ENCODE peak calls at places on chromosomes 12 and 14, in ten cellular contexts. L is AG09309; B is CD8-positive, alpha-beta memory T cell; W is esophagus squamous epithelium; P is stomach; U is AG10803; E is left ventricle myocardium inferior; O is mucosa of descending colon; K is effector memory CD4-positive, alpha-beta T cell; G is uterus. Z is an unnamed sample.

GRCh38 chr12:6821271-6821673 is 349 bp upstream of the GPR162 start:
- DNase-seq in G (no peak), P (peak), O (peak), B (no peak), U (peak), E (peak), W (no peak), K (no peak), L (no peak), Z (peak)

GRCh38 chr14:66507181-66507721 is 696 bp upstream of the GPHN start:
- DNase-seq in K (no peak), P (no peak), L (no peak), E (no peak), G (no peak), U (no peak), B (no peak), W (no peak), O (no peak), Z (no peak)

GRCh38 chr12:94553130-94553519 is 93.5 kb upstream of the CEP83 start:
- DNase-seq in W (no peak), G (no peak), B (no peak), L (peak), U (peak), P (no peak), K (no peak), O (no peak), E (no peak), Z (no peak)

GRCh38 chr12:110107369-110108281 is 16.5 kb upstream of the IFT81 start:
- DNase-seq in G (peak), E (peak), L (peak), O (no peak), U (peak), B (no peak), W (no peak), K (no peak), P (no peak), Z (no peak)

GRCh38 chr12:90065301-90065801 is 356.7 kb upstream of the ATP2B1 start:
- DNase-seq in W (no peak), L (no peak), O (no peak), U (no peak), B (no peak), K (no peak), E (no peak), G (no peak), P (no peak), Z (no peak)

GRCh38 chr12:7602287-7602686 is 63.4 kb downstream of the APOBEC1 start:
- DNase-seq in K (no peak), L (peak), U (peak), G (no peak), E (no peak), P (no peak), O (no peak), W (no peak), B (no peak), Z (no peak)

GRCh38 chr14:25111061-25111601 is 61.2 kb upstream of the STXBP6 start:
- DNase-seq in P (peak), O (no peak), E (no peak), U (peak), B (no peak), L (peak), W (no peak), G (no peak), K (no peak), Z (no peak)

GRCh38 chr12:569803-570236 is 93.4 kb downstream of the NINJ2 start:
- DNase-seq in W (no peak), B (peak), K (peak), E (peak), U (peak), P (peak), L (no peak), G (peak), O (peak), Z (peak)

GRCh38 chr12:104188534-104188933 is 27.0 kb upstream of the TXNRD1 start:
- DNase-seq in U (no peak), W (no peak), K (no peak), O (no peak), E (no peak), P (no peak), G (no peak), B (no peak), L (no peak), Z (no peak)

GRCh38 chr12:104121001-104121400 is 17.0 kb downstream of the NFYB start:
- DNase-seq in G (no peak), B (no peak), U (peak), E (no peak), K (no peak), L (peak), O (no peak), W (no peak), P (no peak), Z (no peak)

GRCh38 chr12:50053583-50053982 is 3.8 kb upstream of the ASIC1 start:
- DNase-seq in U (no peak), B (no peak), E (no peak), L (no peak), W (no peak), O (no peak), P (no peak), K (no peak), G (no peak), Z (no peak)

GRCh38 chr12:111219440-111219839 is 149.5 kb downstream of the PHETA1 start:
- DNase-seq in G (no peak), U (no peak), W (no peak), E (no peak), P (no peak), B (no peak), O (no peak), K (no peak), L (no peak), Z (no peak)

GRCh38 chr12:88111074-88111652 is 30.7 kb downstream of the CEP290 start:
- DNase-seq in P (no peak), E (no peak), W (no peak), B (no peak), L (peak), U (peak), O (peak), G (no peak), K (no peak), Z (no peak)

GRCh38 chr12:508795-509194 is 49.1 kb downstream of the B4GALNT3 start:
- DNase-seq in L (no peak), P (peak), K (no peak), U (no peak), O (peak), E (no peak), G (no peak), W (no peak), B (no peak), Z (no peak)

GRCh38 chr12:56866493-56866892 is 67.7 kb downstream of the SDR9C7 start:
- DNase-seq in L (no peak), O (no peak), P (no peak), E (no peak), U (no peak), W (no peak), K (no peak), B (no peak), G (no peak), Z (no peak)

GRCh38 chr12:96425973-96426372 is 25.7 kb upstream of the CDK17 start:
- DNase-seq in P (no peak), O (no peak), K (no peak), E (no peak), G (no peak), U (peak), B (no peak), W (no peak), L (peak), Z (no peak)

GRCh38 chr12:49331360-49332222 is 5.4 kb downstream of the C1QL4 start:
- DNase-seq in O (peak), P (peak), W (no peak), U (peak), G (peak), B (no peak), K (no peak), L (peak), E (peak), Z (no peak)

GRCh38 chr12:126903180-126903876 is 1363.6 kb upstream of the TMEM132C start:
- DNase-seq in O (no peak), B (no peak), K (no peak), P (no peak), E (no peak), G (no peak), L (no peak), W (no peak), U (no peak), Z (no peak)

GRCh38 chr12:71792599-71792998 is 37.9 kb downstream of the RAB21 start:
- DNase-seq in K (no peak), U (no peak), W (no peak), L (no peak), E (no peak), B (no peak), G (no peak), P (no peak), O (no peak), Z (no peak)

GRCh38 chr12:81416571-81416970 is 338.7 kb downstream of the ACSS3 start:
- DNase-seq in K (no peak), W (no peak), B (no peak), P (no peak), L (no peak), E (no peak), U (no peak), O (no peak), G (no peak), Z (no peak)

GRCh38 chr12:44875417-44875953 is 630 bp downstream of the NELL2 start:
- DNase-seq in K (no peak), P (no peak), U (no peak), B (no peak), G (no peak), W (no peak), L (no peak), O (no peak), E (no peak), Z (no peak)

GRCh38 chr12:13383379-13383778 is 186.9 kb downstream of the EMP1 start:
- DNase-seq in B (no peak), O (peak), W (no peak), L (no peak), U (no peak), G (no peak), P (peak), E (no peak), K (no peak), Z (no peak)

GRCh38 chr14:75280448-75280830 is 1.8 kb downstream of the FOS start:
- DNase-seq in B (no peak), U (no peak), G (no peak), E (no peak), L (no peak), K (no peak), P (no peak), O (no peak), W (no peak), Z (no peak)
- H3K4me3 ChIP-seq in B (no peak), U (peak), G (no peak), E (peak), L (no peak), K (peak), P (peak), O (no peak), W (peak), Z (no peak)

GRCh38 chr12:41983896-41984295 is 160.8 kb downstream of the GXYLT1 start:
- DNase-seq in E (no peak), O (no peak), W (no peak), U (no peak), K (no peak), L (no peak), B (no peak), G (no peak), P (no peak), Z (no peak)

GRCh38 chr12:41983394-41983793 is 161.3 kb downstream of the GXYLT1 start:
- DNase-seq in W (no peak), B (no peak), E (no peak), G (no peak), L (no peak), K (no peak), U (no peak), O (no peak), P (no peak), Z (no peak)

GRCh38 chr12:41980390-41980789 is 164.3 kb downstream of the GXYLT1 start:
- DNase-seq in B (no peak), K (no peak), L (no peak), E (no peak), P (no peak), G (no peak), U (no peak), O (no peak), W (no peak), Z (no peak)

GRCh38 chr12:41981013-41981412 is 163.7 kb downstream of the GXYLT1 start:
- DNase-seq in B (no peak), G (no peak), W (no peak), E (no peak), P (no peak), U (no peak), O (no peak), K (no peak), L (no peak), Z (no peak)

GRCh38 chr12:41981758-41982157 is 162.9 kb downstream of the GXYLT1 start:
- DNase-seq in K (no peak), L (no peak), W (no peak), O (no peak), E (no peak), P (no peak), B (no peak), G (no peak), U (no peak), Z (no peak)
- H3K4me3 ChIP-seq in K (no peak), L (no peak), W (no peak), O (no peak), E (no peak), P (no peak), B (no peak), G (no peak), U (no peak), Z (no peak)

DNA sequence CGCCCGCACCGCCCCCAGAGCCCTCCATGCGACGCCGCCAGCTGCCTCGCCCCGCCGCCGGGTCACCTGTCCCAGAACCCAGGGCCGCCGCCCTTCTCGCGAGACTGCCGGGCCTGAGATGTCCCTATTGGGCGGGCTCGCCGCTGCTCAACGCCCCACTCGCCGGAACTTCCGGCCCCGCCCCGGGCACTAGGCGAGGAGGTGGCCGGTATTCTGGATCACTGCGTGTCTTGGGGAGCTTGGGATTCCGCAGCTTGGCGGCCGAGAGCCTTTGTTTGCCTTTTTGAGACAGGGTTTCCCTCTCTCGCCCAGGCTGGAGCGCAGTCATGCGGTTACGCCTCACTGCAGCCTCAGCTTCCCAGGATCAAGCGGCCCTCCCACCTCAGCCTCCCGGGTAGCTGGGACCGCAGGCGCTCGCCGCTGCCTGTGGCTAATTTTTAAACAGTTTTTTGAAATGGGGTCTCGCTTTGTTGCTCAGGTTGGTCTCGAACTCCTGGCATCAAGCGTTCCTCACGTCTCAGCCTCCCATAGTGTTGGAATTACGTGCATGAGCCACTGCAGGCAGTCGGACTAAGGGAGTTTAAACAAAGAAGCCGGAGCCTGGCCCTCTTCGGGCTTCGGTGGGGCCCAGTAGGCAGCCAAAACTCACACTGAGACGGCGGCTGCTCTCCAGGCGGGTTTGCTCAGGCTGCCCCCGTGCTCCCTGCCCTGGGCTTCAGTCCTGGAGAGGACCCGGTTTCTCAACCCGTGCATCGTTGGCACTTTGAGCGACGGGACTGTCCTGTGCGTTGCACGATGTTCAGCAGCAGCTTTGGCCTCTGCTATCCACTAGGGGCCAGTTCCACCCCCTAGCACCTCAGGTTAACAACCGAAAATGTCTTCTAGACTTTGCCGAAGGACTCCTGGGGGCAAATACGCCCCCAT is at the start of gene SLC15A4:
- DNase-seq in B (peak), G (peak), O (peak), E (peak), L (peak), U (peak), W (peak), P (peak), K (peak), Z (peak)
- H3K4me3 ChIP-seq in B (peak), G (peak), O (peak), E (peak), L (peak), U (peak), W (peak), P (peak), K (peak), Z (peak)

GRCh38 chr12:10048531-10048930 is 18.0 kb downstream of the CLEC9A start:
- DNase-seq in B (no peak), W (no peak), L (no peak), P (no peak), K (no peak), E (no peak), U (no peak), G (no peak), O (no peak), Z (no peak)

GRCh38 chr12:10052111-10052913 is 21.8 kb downstream of the CLEC9A start:
- DNase-seq in O (no peak), E (no peak), L (no peak), P (no peak), W (no peak), U (no peak), B (no peak), K (no peak), G (no peak), Z (no peak)
- H3K4me3 ChIP-seq in O (no peak), E (no peak), L (no peak), P (no peak), W (no peak), U (no peak), B (no peak), K (no peak), G (no peak), Z (no peak)

DNA sequence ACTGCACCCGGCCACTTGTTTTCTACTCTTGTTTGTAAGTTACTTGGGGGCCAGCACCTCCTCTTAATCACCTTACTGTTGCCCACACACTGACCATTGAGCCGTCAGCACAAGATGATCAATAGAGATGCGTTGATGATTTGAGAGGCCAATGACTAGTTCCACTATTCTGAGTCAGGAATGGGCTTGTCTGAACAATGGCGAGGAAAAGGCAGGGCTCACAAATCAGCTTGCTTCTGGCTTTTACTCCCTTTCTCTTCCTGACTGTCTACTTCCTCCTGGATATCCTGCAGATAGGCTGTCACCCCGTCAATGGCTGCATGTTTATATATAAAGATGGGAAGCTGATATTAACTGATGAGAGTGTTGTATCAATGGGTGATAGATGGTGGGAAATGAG is 29.1 kb upstream of the HDAC7 start:
- DNase-seq in W (no peak), G (no peak), K (no peak), L (no peak), U (no peak), E (no peak), O (no peak), P (no peak), B (no peak), Z (no peak)
- H3K4me3 ChIP-seq in W (no peak), G (no peak), K (no peak), L (no peak), U (no peak), E (no peak), O (no peak), P (no peak), B (no peak), Z (no peak)

DNA sequence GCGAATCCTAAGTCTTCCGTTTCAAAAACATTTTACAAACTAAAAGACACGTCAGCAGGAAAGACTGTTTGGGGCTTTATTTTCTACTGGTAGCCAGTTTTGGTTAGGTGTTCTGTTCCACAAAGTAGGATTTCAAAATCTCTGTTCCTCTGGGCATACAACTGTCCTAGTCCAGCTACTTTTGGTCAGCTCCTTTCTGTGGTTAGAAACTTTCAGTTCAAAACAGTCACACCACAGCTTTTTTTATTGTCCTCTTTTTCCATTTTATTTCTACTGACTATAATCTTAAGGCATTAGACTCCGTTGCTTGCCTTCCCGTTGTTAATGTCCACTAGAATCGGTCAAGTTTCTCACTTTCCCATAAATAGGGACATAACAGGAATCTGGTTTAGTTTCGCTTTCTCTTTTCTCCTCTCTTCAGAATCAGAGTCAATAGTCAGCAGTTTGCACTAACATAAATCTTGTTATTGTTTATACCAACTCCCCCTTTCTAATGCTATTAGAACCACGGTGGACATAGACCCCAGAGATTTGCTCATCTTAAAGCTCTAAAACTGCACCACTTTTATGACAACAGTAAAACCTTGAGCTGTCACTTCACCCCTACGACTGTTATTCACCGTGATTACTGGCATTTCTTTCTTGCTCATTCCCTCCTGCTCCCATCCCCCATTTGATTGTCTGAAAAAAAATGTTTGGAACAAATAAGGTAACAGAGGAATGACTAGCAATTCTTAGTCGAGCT is 41.5 kb upstream of the NPAS3 start:
- DNase-seq in G (no peak), W (no peak), K (no peak), L (peak), U (peak), P (no peak), E (no peak), O (no peak), B (no peak), Z (no peak)
- H3K4me3 ChIP-seq in G (peak), W (peak), K (peak), L (peak), U (peak), P (peak), E (peak), O (no peak), B (no peak), Z (no peak)

DNA sequence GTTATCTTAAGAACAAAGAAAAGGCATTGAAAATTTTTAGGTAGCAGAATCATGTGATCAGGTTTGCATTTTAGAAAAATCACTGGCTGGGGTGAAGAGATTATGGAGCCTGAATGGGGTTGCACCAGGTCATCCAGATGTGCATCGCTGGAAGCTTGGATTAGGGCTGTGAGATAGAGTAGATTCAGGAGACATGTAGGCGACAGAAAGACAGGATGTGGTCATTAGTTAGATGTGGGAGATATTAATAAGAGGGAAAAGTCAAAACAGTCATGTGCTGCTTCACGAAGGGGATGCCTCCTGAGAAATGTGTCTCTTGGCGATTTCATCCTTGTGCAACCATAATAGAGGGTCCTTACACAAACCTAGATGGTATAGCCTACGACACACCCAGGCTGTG is 25.1 kb downstream of the TEAD4 start:
- DNase-seq in E (no peak), L (no peak), K (no peak), P (no peak), B (no peak), G (no peak), W (no peak), O (no peak), U (no peak), Z (no peak)
- H3K4me3 ChIP-seq in E (no peak), L (no peak), K (no peak), P (no peak), B (no peak), G (no peak), W (no peak), O (no peak), U (no peak), Z (no peak)

Z was measured in DND-41.